ENCODE peak calls at places on chromosome 1, in nine cellular contexts. B, D, W, G, A, L, T, U and V are unnamed samples. For H3K27me3, the result is how much of the 10 kb centered on the place peaks cover.

GRCh38 chr1:81706650-81707435 is 93.9 kb upstream of the ADGRL2 start:
- DNase-seq in B (no peak), D (no peak), W (no peak), G (no peak), A (no peak), L (peak), T (no peak), U (no peak), V (no peak)

GRCh38 chr1:181936768-181937581 is 124.5 kb downstream of the ZNF648 start:
- DNase-seq in B (no peak), D (peak), W (peak), G (no peak), A (peak), L (peak), T (no peak), U (peak), V (peak)

GRCh38 chr1:154575951-154576566 is 8.5 kb downstream of the CHRNB2 start:
- DNase-seq in B (no peak), D (no peak), W (no peak), G (peak), A (no peak), L (no peak), T (no peak), U (no peak), V (no peak)

GRCh38 chr1:53585116-53585515 is 125.9 kb downstream of the DMRTB1 start:
- DNase-seq in B (peak), D (no peak), W (peak), G (no peak), A (no peak), L (no peak), T (no peak), U (peak), V (peak)

GRCh38 chr1:146022403-146023127 is 1.0 kb upstream of the HJV start:
- DNase-seq in B (no peak), D (no peak), W (no peak), G (no peak), A (no peak), L (no peak), T (no peak), U (no peak), V (no peak)

GRCh38 chr1:183197762-183198161 is 11.7 kb downstream of the LAMC2 start:
- DNase-seq in B (no peak), D (no peak), W (no peak), G (no peak), A (no peak), L (no peak), T (no peak), U (no peak), V (no peak)

GRCh38 chr1:117930484-117930883 is 945 bp downstream of the WDR3 start:
- DNase-seq in B (no peak), D (no peak), W (no peak), G (no peak), A (no peak), L (peak), T (no peak), U (no peak), V (peak)

GRCh38 chr1:232039303-232039702 is 412.7 kb downstream of the DISC1 start:
- DNase-seq in B (no peak), D (no peak), W (no peak), G (no peak), A (no peak), L (no peak), T (no peak), U (no peak), V (no peak)

DNA sequence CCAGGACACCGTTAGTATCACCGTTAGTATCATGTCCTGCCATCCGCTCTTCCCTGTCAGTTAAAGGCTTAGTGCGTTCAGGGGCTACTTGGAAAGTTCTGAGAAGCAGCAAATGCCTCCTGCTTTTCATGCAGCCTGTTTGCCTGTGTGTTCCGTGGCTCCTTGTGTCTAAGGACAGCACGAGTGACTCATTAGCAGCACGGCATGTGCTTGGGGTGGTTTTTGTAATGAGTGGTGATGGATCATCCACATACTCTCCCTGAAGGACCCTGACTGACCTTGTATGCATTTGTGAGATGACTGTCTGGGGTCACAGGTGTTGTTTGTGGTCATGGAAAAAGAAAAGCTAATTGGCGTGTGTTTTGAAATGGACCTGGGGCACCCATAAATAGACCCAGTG is 221.9 kb downstream of the PBX1 start:
- DNase-seq in B (no peak), D (no peak), W (no peak), G (no peak), A (no peak), L (peak), T (no peak), U (peak), V (no peak)
- H3K27ac ChIP-seq in B (no peak), D (peak), W (no peak), G (no peak), A (no peak), L (no peak), T (no peak), U (peak), V (no peak)

GRCh38 chr1:34983700-34984355 is 1.3 kb downstream of the TMEM35B start:
- DNase-seq in B (no peak), D (no peak), W (no peak), G (no peak), A (peak), L (no peak), T (no peak), U (no peak), V (peak)
- H3K4me3 ChIP-seq in B (peak), D (peak), W (peak), G (peak), A (peak), L (peak), T (peak), U (no peak), V (peak)

DNA sequence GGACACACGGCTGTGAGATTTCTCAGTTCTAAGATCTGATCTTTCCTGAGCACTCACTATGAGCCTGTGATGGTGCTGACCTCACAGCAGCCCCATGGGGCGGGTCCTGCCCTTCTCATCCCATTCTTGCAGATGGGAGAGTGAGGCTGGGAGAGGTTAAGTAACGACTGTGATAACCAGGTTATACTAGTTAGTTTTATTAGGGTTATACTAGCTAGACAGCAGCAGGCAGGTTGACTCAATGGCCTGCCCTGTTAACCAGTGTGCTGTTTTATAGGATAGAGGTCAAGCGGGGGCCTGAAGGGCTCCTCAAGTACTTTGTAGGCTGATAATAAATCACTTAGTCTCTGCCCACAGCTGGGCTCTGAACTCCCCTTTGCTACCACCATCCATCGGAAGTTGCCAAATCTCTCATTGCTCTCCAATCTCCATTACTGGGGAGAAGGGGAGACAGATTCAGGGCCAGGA is 4.8 kb downstream of the CNTN2 start:
- DNase-seq in B (no peak), D (no peak), W (no peak), G (no peak), A (no peak), L (no peak), T (no peak), U (no peak), V (no peak)
- H3K27me3 ChIP-seq in B (under half), D (under half), W (under half), G (under half), A (under half), L (half or more), T (under half), U (under half), V (under half)

GRCh38 chr1:169022648-169023047 is 83.8 kb upstream of the ATP1B1 start:
- DNase-seq in B (no peak), D (no peak), W (no peak), G (no peak), A (no peak), L (no peak), T (no peak), U (no peak), V (no peak)

GRCh38 chr1:169020684-169021083 is 85.8 kb upstream of the ATP1B1 start:
- DNase-seq in B (no peak), D (no peak), W (no peak), G (no peak), A (no peak), L (no peak), T (no peak), U (no peak), V (no peak)

GRCh38 chr1:169018751-169019150 is 87.7 kb upstream of the ATP1B1 start:
- DNase-seq in B (no peak), D (no peak), W (no peak), G (no peak), A (no peak), L (no peak), T (no peak), U (no peak), V (peak)

GRCh38 chr1:169015464-169015863 is 91.0 kb upstream of the ATP1B1 start:
- DNase-seq in B (no peak), D (no peak), W (no peak), G (no peak), A (no peak), L (no peak), T (no peak), U (no peak), V (no peak)

GRCh38 chr1:169019419-169020058 is 87.0 kb upstream of the ATP1B1 start:
- DNase-seq in B (no peak), D (no peak), W (no peak), G (no peak), A (no peak), L (no peak), T (no peak), U (no peak), V (peak)
- H3K27ac ChIP-seq in B (no peak), D (no peak), W (no peak), G (no peak), A (no peak), L (no peak), T (no peak), U (no peak), V (no peak)

GRCh38 chr1:12188657-12189327 is 22.0 kb downstream of the TNFRSF1B start:
- DNase-seq in B (no peak), D (no peak), W (no peak), G (no peak), A (no peak), L (no peak), T (no peak), U (no peak), V (peak)

GRCh38 chr1:12188115-12188514 is 21.3 kb downstream of the TNFRSF1B start:
- DNase-seq in B (no peak), D (no peak), W (no peak), G (no peak), A (peak), L (no peak), T (no peak), U (no peak), V (no peak)

GRCh38 chr1:12191242-12192032 is 24.6 kb downstream of the TNFRSF1B start:
- DNase-seq in B (no peak), D (no peak), W (no peak), G (no peak), A (no peak), L (no peak), T (no peak), U (no peak), V (no peak)

GRCh38 chr1:12186277-12186985 is 19.6 kb downstream of the TNFRSF1B start:
- DNase-seq in B (no peak), D (no peak), W (no peak), G (no peak), A (no peak), L (no peak), T (no peak), U (no peak), V (peak)

GRCh38 chr1:12189328-12189682 is 22.5 kb downstream of the TNFRSF1B start:
- DNase-seq in B (no peak), D (no peak), W (no peak), G (no peak), A (no peak), L (no peak), T (no peak), U (no peak), V (no peak)
- H3K4me3 ChIP-seq in B (no peak), D (no peak), W (no peak), G (no peak), A (no peak), L (no peak), T (no peak), U (no peak), V (no peak)

GRCh38 chr1:14017531-14017961 is 317.6 kb downstream of the PRDM2 start:
- DNase-seq in B (no peak), D (no peak), W (no peak), G (no peak), A (no peak), L (no peak), T (no peak), U (no peak), V (peak)

GRCh38 chr1:14020006-14020405 is 320.0 kb downstream of the PRDM2 start:
- DNase-seq in B (no peak), D (no peak), W (no peak), G (no peak), A (no peak), L (no peak), T (no peak), U (no peak), V (no peak)

DNA sequence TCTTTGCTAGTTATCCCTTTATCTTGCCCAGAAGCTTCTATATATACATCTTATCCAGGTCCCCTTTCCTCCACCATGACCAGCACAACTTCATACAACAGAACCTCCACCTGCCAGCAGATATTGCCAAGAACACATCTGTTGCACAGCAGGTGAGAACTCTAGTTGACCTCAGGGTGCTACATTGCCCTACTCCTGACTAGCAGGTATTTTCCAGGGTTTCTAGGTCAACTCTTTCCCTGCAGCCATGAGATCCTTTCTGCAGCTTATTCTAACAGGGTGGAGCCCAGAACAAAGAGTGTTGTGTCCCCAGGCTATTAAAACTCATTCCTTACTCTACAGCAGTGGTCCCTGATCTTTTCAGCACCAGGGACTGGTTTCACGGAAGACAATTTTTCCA is 319.5 kb downstream of the PRDM2 start:
- DNase-seq in B (no peak), D (no peak), W (no peak), G (no peak), A (no peak), L (no peak), T (no peak), U (no peak), V (no peak)
- H3K27me3 ChIP-seq in B (under half), D (under half), W (under half), G (under half), A (under half), L (under half), T (under half), U (under half), V (under half)

GRCh38 chr1:204885288-204885711 is 14.6 kb downstream of the NFASC start:
- DNase-seq in B (no peak), D (no peak), W (no peak), G (no peak), A (peak), L (no peak), T (no peak), U (peak), V (peak)

GRCh38 chr1:204888294-204888693 is 17.6 kb downstream of the NFASC start:
- DNase-seq in B (no peak), D (no peak), W (no peak), G (no peak), A (no peak), L (no peak), T (no peak), U (no peak), V (no peak)

GRCh38 chr1:204883405-204883804 is 12.7 kb downstream of the NFASC start:
- DNase-seq in B (no peak), D (no peak), W (no peak), G (no peak), A (no peak), L (no peak), T (no peak), U (no peak), V (no peak)

GRCh38 chr1:204887846-204888245 is 17.2 kb downstream of the NFASC start:
- DNase-seq in B (no peak), D (no peak), W (no peak), G (no peak), A (no peak), L (no peak), T (no peak), U (no peak), V (no peak)

GRCh38 chr1:204885790-204886189 is 15.1 kb downstream of the NFASC start:
- DNase-seq in B (no peak), D (no peak), W (no peak), G (no peak), A (no peak), L (no peak), T (no peak), U (no peak), V (no peak)
- H3K27ac ChIP-seq in B (no peak), D (no peak), W (no peak), G (no peak), A (no peak), L (no peak), T (no peak), U (peak), V (peak)

GRCh38 chr1:31881698-31882000 is 56.5 kb downstream of the PTP4A2 start:
- DNase-seq in B (no peak), D (no peak), W (no peak), G (no peak), A (peak), L (no peak), T (no peak), U (no peak), V (peak)
- H3K4me3 ChIP-seq in B (no peak), D (no peak), W (no peak), G (no peak), A (peak), L (no peak), T (no peak), U (no peak), V (no peak)